ENCODE peak calls at places on chromosomes 12 and 14, in nine cellular contexts. J, F, N, I, Z, Q, B, P and X are unnamed samples.

GRCh38 chr14:76687611-76688372 is 73.5 kb upstream of the VASH1 start:
- DNase-seq in J (no peak), F (no peak), N (no peak), I (no peak), Z (no peak), Q (no peak), B (no peak), P (no peak), X (peak; percentile 58)

GRCh38 chr14:92553456-92553855 is 39.9 kb downstream of the RIN3 start:
- DNase-seq in J (peak; percentile 67), F (peak; percentile 24), N (no peak), I (no peak), Z (no peak), Q (no peak), B (peak; percentile 11), P (peak; percentile 60), X (no peak)

GRCh38 chr14:103401223-103402214 is 16.3 kb downstream of the MARK3 start:
- DNase-seq in J (peak; percentile 87), F (peak; percentile 49), N (no peak), I (no peak), Z (peak; percentile 22), Q (no peak), B (no peak), P (peak; percentile 72), X (no peak)

GRCh38 chr14:98018626-98019025 is 1221.4 kb downstream of the VRK1 start:
- DNase-seq in J (no peak), F (no peak), N (no peak), I (no peak), Z (no peak), Q (no peak), B (no peak), P (no peak), X (no peak)

GRCh38 chr14:35819591-35820540 is 6.3 kb upstream of the BRMS1L start:
- DNase-seq in J (no peak), F (no peak), N (no peak), I (no peak), Z (no peak), Q (no peak), B (no peak), P (no peak), X (no peak)

GRCh38 chr12:121087467-121088207 is 45.0 kb upstream of the P2RX7 start:
- DNase-seq in J (no peak), F (no peak), N (no peak), I (no peak), Z (no peak), Q (no peak), B (no peak), P (no peak), X (no peak)

GRCh38 chr12:123928274-123928865 is 44.3 kb downstream of the CCDC92 start:
- DNase-seq in J (no peak), F (no peak), N (no peak), I (no peak), Z (no peak), Q (no peak), B (no peak), P (no peak), X (no peak)

GRCh38 chr14:61631044-61631692 is 64.1 kb upstream of the HIF1A start:
- DNase-seq in J (no peak), F (no peak), N (no peak), I (no peak), Z (no peak), Q (no peak), B (no peak), P (no peak), X (no peak)

GRCh38 chr12:113727651-113728061 is 238.5 kb downstream of the RBM19 start:
- DNase-seq in J (peak; percentile 69), F (no peak), N (no peak), I (no peak), Z (peak; percentile 67), Q (no peak), B (no peak), P (peak; percentile 10), X (no peak)

GRCh38 chr14:104112609-104113571 is 25.5 kb upstream of the KIF26A start:
- DNase-seq in J (no peak), F (no peak), N (peak; percentile 21), I (peak; percentile 12), Z (no peak), Q (peak; percentile 73), B (no peak), P (no peak), X (no peak)

GRCh38 chr12:119363037-119363436 is 28.5 kb downstream of the CCDC60 start:
- DNase-seq in J (no peak), F (no peak), N (no peak), I (no peak), Z (no peak), Q (no peak), B (no peak), P (no peak), X (no peak)

GRCh38 chr14:72513994-72514659 is 379.8 kb downstream of the DPF3 start:
- DNase-seq in J (peak; percentile 73), F (peak; percentile 63), N (no peak), I (no peak), Z (no peak), Q (no peak), B (peak; percentile 24), P (peak; percentile 69), X (no peak)

GRCh38 chr12:106032141-106032925 is 106.4 kb downstream of the NUAK1 start:
- DNase-seq in J (peak; percentile 22), F (no peak), N (no peak), I (no peak), Z (no peak), Q (no peak), B (no peak), P (peak; percentile 33), X (no peak)

GRCh38 chr12:55362675-55363074 is at the start of gene OR6C75:
- DNase-seq in J (no peak), F (no peak), N (no peak), I (no peak), Z (no peak), Q (no peak), B (no peak), P (no peak), X (no peak)

GRCh38 chr14:56120091-56120632 is 2.0 kb downstream of the PELI2 start:
- DNase-seq in J (peak; percentile 46), F (peak; percentile 28), N (no peak), I (no peak), Z (no peak), Q (no peak), B (no peak), P (peak; percentile 81), X (no peak)

GRCh38 chr14:78399316-78399889 is 229.2 kb downstream of the NRXN3 start:
- DNase-seq in J (no peak), F (peak; percentile 77), N (no peak), I (no peak), Z (no peak), Q (no peak), B (no peak), P (peak; percentile 19), X (no peak)

GRCh38 chr12:83092101-83092500 is 405.4 kb downstream of the TMTC2 start:
- DNase-seq in J (no peak), F (no peak), N (no peak), I (no peak), Z (no peak), Q (no peak), B (no peak), P (no peak), X (no peak)

DNA sequence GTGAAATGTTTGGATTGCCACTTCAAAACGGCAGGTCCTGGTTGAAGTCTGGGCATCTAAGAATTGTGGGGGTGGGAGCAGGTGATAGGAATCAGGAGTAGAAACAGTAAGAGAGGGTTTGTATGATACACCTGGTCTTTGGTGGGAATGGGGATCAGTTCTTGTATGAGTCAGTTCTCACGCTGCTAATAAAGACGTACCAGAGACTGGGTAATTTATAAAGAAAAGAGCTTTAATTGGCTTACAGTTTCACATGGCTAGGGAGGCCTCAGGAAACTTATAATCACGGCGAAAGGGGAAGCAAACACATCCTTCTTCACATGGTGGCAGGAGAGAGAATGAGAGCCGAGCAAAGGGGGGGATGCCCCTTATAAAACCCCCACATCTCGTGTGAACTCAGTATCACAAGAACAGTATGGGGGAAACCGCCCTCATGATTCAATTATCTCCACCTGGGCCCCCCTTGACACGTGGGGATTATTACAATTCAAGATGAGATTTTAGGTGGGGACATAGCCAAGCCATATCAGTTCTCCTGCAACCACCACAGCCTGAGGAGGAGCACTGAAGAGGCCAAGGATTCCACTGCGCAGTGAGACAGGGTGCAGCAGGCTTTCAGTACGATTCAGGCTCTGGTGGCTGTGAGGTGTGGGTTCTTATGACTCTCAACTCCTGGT is 52.1 kb downstream of the DRAM1 start:
- DNase-seq in J (no peak), F (no peak), N (no peak), I (no peak), Z (no peak), Q (no peak), B (no peak), P (no peak), X (no peak)
- H3K4me3 ChIP-seq in J (no peak overlapping the region), F (no peak overlapping the region), N (no peak overlapping the region), I (no peak overlapping the region), Z (no peak overlapping the region), Q (no peak overlapping the region), B (no peak overlapping the region), P (no peak overlapping the region), X (no peak overlapping the region)

GRCh38 chr14:22557846-22558220 is 31.2 kb downstream of the DAD1 start:
- DNase-seq in J (no peak), F (no peak), N (no peak), I (no peak), Z (no peak), Q (no peak), B (no peak), P (no peak), X (no peak)
- H3K4me3 ChIP-seq in J (no peak overlapping the region), F (no peak overlapping the region), N (no peak overlapping the region), I (no peak overlapping the region), Z (no peak overlapping the region), Q (no peak overlapping the region), B (no peak overlapping the region), P (no peak overlapping the region), X (no peak overlapping the region)

DNA sequence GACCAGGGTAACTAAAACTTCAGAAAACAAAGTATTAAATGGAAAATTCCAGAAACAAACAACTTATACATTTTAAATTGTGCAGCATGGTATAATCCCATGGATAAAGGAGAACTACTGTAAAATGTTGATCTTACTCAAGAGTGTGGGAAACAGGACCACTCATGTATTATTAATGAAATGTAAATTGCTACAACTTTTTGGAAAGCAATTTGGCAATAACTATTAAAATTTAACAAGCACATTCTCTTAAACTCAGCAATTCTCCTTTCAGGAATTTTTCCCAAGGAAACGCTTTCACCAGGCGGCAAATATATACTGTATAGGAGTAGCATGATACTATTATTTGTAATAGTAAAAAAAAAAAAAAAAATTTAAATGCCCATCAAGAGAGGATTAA is 284.5 kb upstream of the AMIGO2 start:
- DNase-seq in J (no peak), F (no peak), N (no peak), I (no peak), Z (no peak), Q (no peak), B (no peak), P (no peak), X (no peak)
- H3K4me3 ChIP-seq in J (no peak overlapping the region), F (no peak overlapping the region), N (no peak overlapping the region), I (no peak overlapping the region), Z (no peak overlapping the region), Q (no peak overlapping the region), B (no peak overlapping the region), P (no peak overlapping the region), X (no peak overlapping the region)

DNA sequence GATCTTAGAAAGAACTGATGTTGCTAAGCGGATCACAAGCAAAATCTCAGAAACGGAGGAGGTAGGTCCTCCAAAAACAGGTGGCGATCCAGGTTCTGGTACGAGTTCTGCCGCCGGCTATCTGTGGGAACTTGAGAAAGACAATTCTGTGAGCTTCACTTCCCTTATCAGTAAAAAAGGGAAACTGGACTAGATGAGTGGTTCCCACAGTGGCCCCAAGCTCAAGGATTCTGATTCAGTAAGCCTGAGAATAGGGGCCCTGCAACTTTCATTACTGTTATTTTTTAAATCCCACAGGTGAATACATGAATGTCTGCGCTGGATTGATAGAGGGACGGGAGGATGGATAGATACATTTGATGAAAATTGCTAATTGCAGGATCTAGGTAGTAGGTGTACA is 160.2 kb downstream of the PPM1H start:
- DNase-seq in J (no peak), F (no peak), N (no peak), I (no peak), Z (no peak), Q (no peak), B (no peak), P (no peak), X (no peak)
- H3K4me3 ChIP-seq in J (no peak overlapping the region), F (no peak overlapping the region), N (no peak overlapping the region), I (no peak overlapping the region), Z (no peak overlapping the region), Q (no peak overlapping the region), B (no peak overlapping the region), P (no peak overlapping the region), X (no peak overlapping the region)